ENCODE peak calls at places on chromosomes 1 and 21, in six cellular contexts. Y is Panc1; N is psoas muscle; E is Peyer's patch; A is small intestine; H is effector memory CD4-positive, alpha-beta T cell. R is an unnamed sample.

GRCh38 chr1:27122652-27123051 is 32.3 kb downstream of the SLC9A1 start:
- DNase-seq in H (no peak), A (peak; percentile 95), E (no peak), Y (peak; percentile 45), N (peak; percentile 61), R (no peak)

GRCh38 chr1:53071167-53071865 is 9.3 kb downstream of the PODN start:
- DNase-seq in N (no peak), Y (no peak), H (no peak), E (no peak), A (no peak), R (no peak)

GRCh38 chr1:201594575-201595245 is 55.8 kb downstream of the NAV1 start:
- DNase-seq in A (no peak), H (no peak), E (no peak), N (no peak), Y (no peak), R (no peak)

GRCh38 chr21:35208810-35209517 is 159.9 kb upstream of the RUNX1 start:
- DNase-seq in N (no peak), A (no peak), H (no peak), Y (no peak), E (no peak), R (no peak)

GRCh38 chr1:64183985-64184440 is 19.4 kb upstream of the UBE2U start:
- DNase-seq in Y (peak; percentile 60), E (no peak), H (no peak), N (no peak), A (no peak), R (no peak)

GRCh38 chr21:28991861-28992525 is 684 bp downstream of the LTN1 start:
- DNase-seq in E (peak; percentile 25), Y (no peak), H (no peak), A (no peak), N (no peak), R (peak; percentile 61)

GRCh38 chr1:212749924-212750535 is 41.5 kb downstream of the NSL1 start:
- DNase-seq in A (peak; percentile 67), H (no peak), N (no peak), E (no peak), Y (peak; percentile 28), R (peak; percentile 74)

GRCh38 chr1:9013824-9014223 is 12.4 kb downstream of the SLC2A7 start:
- DNase-seq in E (no peak), A (no peak), Y (no peak), N (no peak), H (no peak), R (no peak)

GRCh38 chr1:115227683-115228082 is 110.4 kb downstream of the NGF start:
- DNase-seq in E (no peak), H (no peak), N (no peak), A (no peak), Y (no peak), R (no peak)

GRCh38 chr1:202130816-202131522 is 8.3 kb downstream of the GPR37L1 start:
- DNase-seq in E (no peak), N (no peak), A (no peak), Y (no peak), H (no peak), R (no peak)

GRCh38 chr1:184535191-184535970 is 148.6 kb downstream of the C1orf21 start:
- DNase-seq in E (no peak), H (no peak), N (no peak), Y (no peak), A (no peak), R (no peak)

GRCh38 chr1:39142394-39143060 is 62.0 kb upstream of the MACF1 start:
- DNase-seq in E (no peak), A (peak; percentile 25), Y (no peak), N (no peak), H (no peak), R (no peak)

GRCh38 chr21:26177187-26177586 is 6.6 kb upstream of the APP start:
- DNase-seq in H (no peak), E (no peak), N (no peak), Y (no peak), A (no peak), R (no peak)

GRCh38 chr1:24555591-24556413 is at the start of gene NCMAP:
- DNase-seq in A (peak; percentile 66), E (peak; percentile 39), Y (no peak), H (peak; percentile 27), N (no peak), R (no peak)

GRCh38 chr21:25002676-25003075 is 604.6 kb downstream of the MRPL39 start:
- DNase-seq in H (no peak), N (no peak), Y (no peak), E (no peak), A (no peak), R (no peak)

GRCh38 chr1:227779651-227780050 is 35.8 kb upstream of the PRSS38 start:
- DNase-seq in A (no peak), Y (no peak), H (no peak), E (no peak), N (no peak), R (no peak)

GRCh38 chr1:201767339-201767738 is 61.6 kb upstream of the IPO9 start:
- DNase-seq in H (no peak), Y (no peak), N (no peak), E (no peak), A (no peak), R (no peak)

GRCh38 chr1:205440476-205441317 is 15.1 kb downstream of the BLACAT1 start:
- DNase-seq in H (peak; percentile 27), A (peak; percentile 98), E (peak; percentile 59), Y (no peak), N (no peak), R (peak; percentile 51)

GRCh38 chr1:116239916-116240315 is 128.7 kb downstream of the MAB21L3 start:
- DNase-seq in N (no peak), E (no peak), Y (no peak), H (no peak), A (no peak), R (no peak)

GRCh38 chr1:151267760-151268159 is 13.2 kb downstream of the PSMD4 start:
- DNase-seq in Y (no peak), A (no peak), E (no peak), H (no peak), N (no peak), R (no peak)

GRCh38 chr1:179447489-179447888 is 81.7 kb downstream of the AXDND1 start:
- DNase-seq in N (no peak), E (no peak), H (no peak), Y (no peak), A (peak; percentile 27), R (peak; percentile 66)

DNA sequence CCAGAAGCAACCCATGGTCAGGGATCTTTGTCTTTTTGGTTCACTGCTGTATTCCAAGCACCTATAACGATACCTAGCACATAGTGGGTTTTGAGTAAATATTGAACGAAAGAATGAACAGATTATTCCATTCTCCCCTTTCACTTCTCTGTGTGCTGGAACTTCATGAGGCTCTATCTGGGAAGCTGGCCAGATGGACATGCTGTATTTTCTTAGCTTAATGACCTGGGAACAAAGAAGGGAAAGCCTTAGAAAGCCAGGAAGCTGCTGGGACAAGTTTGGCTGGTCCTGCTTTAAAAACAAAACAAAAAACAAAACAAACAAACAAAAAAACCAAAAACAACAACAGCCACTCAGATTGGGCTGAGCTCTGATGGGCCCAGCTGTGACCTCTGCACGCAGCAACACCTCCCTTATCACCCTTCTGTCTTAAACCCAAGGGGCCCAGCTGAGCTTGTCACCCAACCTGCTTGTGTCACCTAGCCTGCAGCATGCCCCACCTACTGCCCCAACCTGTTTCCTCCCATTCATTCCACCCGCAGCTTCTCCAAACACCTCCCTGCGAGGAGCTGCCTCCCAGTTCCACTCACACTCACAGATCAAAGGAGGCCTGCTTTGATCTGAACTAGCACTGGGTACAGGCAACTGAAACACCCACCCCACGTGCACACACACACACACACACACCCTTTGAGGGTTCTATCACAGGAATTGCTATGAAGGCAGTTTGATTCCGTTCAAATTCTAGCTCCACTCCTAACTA is 37.1 kb downstream of the SLC30A1 start:
- DNase-seq in H (no peak), E (no peak), N (no peak), A (peak; percentile 52), Y (no peak), R (no peak)
- H3K4me1 ChIP-seq in H (no peaks in the 10 kb centered on the region), E (no peaks in the 10 kb centered on the region), N (no peaks in the 10 kb centered on the region), A (no peaks in the 10 kb centered on the region), Y (no peaks in the 10 kb centered on the region), R (no peaks in the 10 kb centered on the region)

DNA sequence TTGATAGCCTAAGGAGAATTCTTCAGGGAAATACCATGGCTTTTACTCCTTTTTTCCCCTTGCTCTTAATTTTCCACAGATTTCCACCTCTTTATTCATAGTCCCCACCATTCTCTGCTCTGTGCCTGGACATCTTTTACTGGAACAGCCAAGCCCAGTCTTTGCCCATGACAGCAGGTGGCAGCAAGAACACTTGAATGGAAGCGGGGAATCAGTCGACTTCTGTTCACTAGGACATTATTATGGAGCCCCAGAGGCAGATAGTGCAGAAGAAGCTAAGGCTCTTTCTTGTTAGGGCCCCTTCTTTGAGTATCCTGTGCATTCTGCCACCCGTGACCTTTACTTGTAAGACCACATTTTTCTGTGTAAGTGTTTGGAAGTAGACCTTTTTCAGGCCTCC is 6.3 kb downstream of the OR14I1 start:
- DNase-seq in A (peak; percentile 67), E (no peak), Y (no peak), H (no peak), N (no peak), R (peak; percentile 76)
- H3K9me3 ChIP-seq in A (peaks cover 1% of the 10 kb centered on the region), E (no peaks in the 10 kb centered on the region), Y (no peaks in the 10 kb centered on the region), H (no peaks in the 10 kb centered on the region), N (no peaks in the 10 kb centered on the region), R (no peaks in the 10 kb centered on the region)

DNA sequence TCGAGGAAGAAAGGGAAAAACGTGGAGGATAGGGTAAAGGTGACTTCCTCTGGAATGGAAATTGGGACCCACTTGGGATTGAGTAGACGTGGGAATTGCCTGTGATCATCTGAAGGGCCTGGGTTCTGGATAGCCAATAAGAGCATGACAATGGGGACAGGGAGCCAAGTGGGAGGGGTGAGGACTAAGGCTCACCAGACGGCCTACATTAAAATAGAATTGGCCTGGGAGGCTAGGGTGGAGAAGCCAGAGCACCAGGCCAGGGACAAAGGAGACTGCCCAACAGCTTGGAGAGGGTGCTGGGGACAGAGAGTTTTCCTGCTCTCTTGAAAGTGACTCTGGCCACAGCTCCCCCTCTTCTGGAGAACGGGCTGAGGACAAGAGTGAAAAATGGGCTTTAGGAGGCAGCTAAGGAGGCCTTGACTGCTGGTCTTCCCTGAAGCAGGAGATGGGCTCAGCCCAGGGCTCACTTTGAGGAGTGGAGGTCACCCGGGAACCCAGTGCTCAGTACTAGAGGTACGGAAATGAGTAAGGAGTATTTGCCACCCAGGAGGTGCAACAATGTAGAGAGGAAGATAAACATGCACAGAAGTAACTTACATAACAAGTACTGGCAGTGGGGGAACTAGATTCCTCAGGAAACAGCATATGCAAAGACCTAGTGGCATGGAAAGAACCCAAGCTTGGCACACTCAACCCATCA is 18.8 kb downstream of the INKA2 start:
- DNase-seq in H (no peak), Y (no peak), E (no peak), N (no peak), A (no peak), R (no peak)
- H3K4me1 ChIP-seq in H (peaks cover 12% of the 10 kb centered on the region), Y (no peaks in the 10 kb centered on the region), E (no peaks in the 10 kb centered on the region), N (peaks cover 57% of the 10 kb centered on the region), A (no peaks in the 10 kb centered on the region), R (peaks cover 13% of the 10 kb centered on the region)

DNA sequence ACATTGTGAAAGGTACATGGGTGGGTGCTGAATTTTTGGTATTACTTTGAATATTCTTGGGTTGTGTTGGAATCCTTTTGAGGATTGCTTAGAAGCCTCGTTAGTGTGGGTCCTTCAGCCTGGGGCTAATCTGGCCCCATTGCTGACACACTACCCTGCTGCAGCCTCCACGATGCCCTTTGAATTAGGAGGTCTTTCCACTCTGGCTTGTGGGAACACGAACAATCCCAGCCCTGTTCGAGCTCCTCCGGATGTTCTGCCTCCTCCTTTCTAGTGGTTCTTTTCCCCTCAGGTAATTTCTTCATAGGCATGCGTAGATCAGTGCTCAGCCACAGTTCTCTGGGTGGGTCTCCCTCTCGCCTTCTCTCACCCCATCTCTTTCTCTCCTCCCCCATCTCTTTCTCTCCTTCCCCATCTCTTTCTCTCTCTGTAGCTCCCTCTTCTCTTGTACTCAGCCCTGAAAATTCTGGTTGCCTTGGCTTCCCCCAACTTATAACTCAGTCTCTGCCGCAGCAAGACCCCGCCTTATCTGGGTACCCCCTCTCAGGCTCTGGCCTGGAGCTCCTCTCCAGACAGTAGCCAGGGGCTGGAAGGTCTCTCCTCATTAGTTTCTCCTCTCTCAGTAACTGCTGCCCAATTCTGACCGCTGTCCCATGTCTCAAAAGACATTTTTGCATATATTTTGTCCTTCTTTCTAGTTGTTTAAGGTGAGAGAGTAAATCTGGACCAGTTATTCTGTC is 46.0 kb upstream of the SLC19A1 start:
- DNase-seq in E (no peak), N (no peak), A (no peak), H (no peak), Y (no peak), R (no peak)
- H3K9me3 ChIP-seq in E (no peaks in the 10 kb centered on the region), N (peaks cover 25% of the 10 kb centered on the region), A (no peaks in the 10 kb centered on the region), H (peaks cover 4% of the 10 kb centered on the region), Y (peaks cover 6% of the 10 kb centered on the region), R (no peaks in the 10 kb centered on the region)

R was measured in Karpas-422.